ENCODE peak calls at places on chromosomes 2 and 18, in six cellular contexts. One of them, this sample, is unnamed.

GRCh38 chr18:8835556-8835955 is 130.2 kb downstream of the MTCL1 start:
- DNase-seq in Right ventricle myocardium superior: no peak
- DNase-seq in activated effector memory CD4-positive, alpha-beta T cell treated with Interleukin-2 at 50 U/mL for 16 hours: no peak
- DNase-seq in HFF-Myc: peak; percentile 21
- DNase-seq in NCI-H2081: no peak
- DNase-seq in thoracic aorta: no peak
- DNase-seq in this sample: no peak

GRCh38 chr2:54773838-54774237 is 50.4 kb downstream of the EML6 start:
- DNase-seq in activated effector memory CD4-positive, alpha-beta T cell treated with Interleukin-2 at 50 U/mL for 16 hours: no peak
- DNase-seq in NCI-H2081: no peak
- DNase-seq in thoracic aorta: no peak
- DNase-seq in HFF-Myc: no peak
- DNase-seq in Right ventricle myocardium superior: no peak
- DNase-seq in this sample: peak; percentile 16

GRCh38 chr2:170930132-170931109 is 1.4 kb downstream of the GORASP2 start:
- DNase-seq in Right ventricle myocardium superior: no peak
- DNase-seq in thoracic aorta: no peak
- DNase-seq in NCI-H2081: peak; percentile 83
- DNase-seq in activated effector memory CD4-positive, alpha-beta T cell treated with Interleukin-2 at 50 U/mL for 16 hours: peak; percentile 44
- DNase-seq in HFF-Myc: no peak
- DNase-seq in this sample: peak; percentile 83

GRCh38 chr2:240424341-240425235 is 10.9 kb upstream of the GPC1 start:
- DNase-seq in activated effector memory CD4-positive, alpha-beta T cell treated with Interleukin-2 at 50 U/mL for 16 hours: no peak
- DNase-seq in HFF-Myc: no peak
- DNase-seq in NCI-H2081: no peak
- DNase-seq in thoracic aorta: no peak
- DNase-seq in Right ventricle myocardium superior: peak; percentile 35
- DNase-seq in this sample: no peak

GRCh38 chr2:143579456-143579855 is 450.2 kb downstream of the ARHGAP15 start:
- DNase-seq in thoracic aorta: no peak
- DNase-seq in HFF-Myc: no peak
- DNase-seq in Right ventricle myocardium superior: no peak
- DNase-seq in NCI-H2081: no peak
- DNase-seq in activated effector memory CD4-positive, alpha-beta T cell treated with Interleukin-2 at 50 U/mL for 16 hours: no peak
- DNase-seq in this sample: no peak

GRCh38 chr2:196590286-196590685 is 49.2 kb upstream of the CCDC150 start:
- DNase-seq in thoracic aorta: no peak
- DNase-seq in Right ventricle myocardium superior: no peak
- DNase-seq in activated effector memory CD4-positive, alpha-beta T cell treated with Interleukin-2 at 50 U/mL for 16 hours: no peak
- DNase-seq in HFF-Myc: no peak
- DNase-seq in NCI-H2081: no peak
- DNase-seq in this sample: no peak

GRCh38 chr18:7177131-7177744 is 53.7 kb upstream of the LRRC30 start:
- DNase-seq in activated effector memory CD4-positive, alpha-beta T cell treated with Interleukin-2 at 50 U/mL for 16 hours: no peak
- DNase-seq in NCI-H2081: peak; percentile 67
- DNase-seq in Right ventricle myocardium superior: no peak
- DNase-seq in HFF-Myc: peak; percentile 38
- DNase-seq in thoracic aorta: no peak
- DNase-seq in this sample: peak; percentile 56

GRCh38 chr2:54639609-54640008 is 83.9 kb upstream of the EML6 start:
- DNase-seq in Right ventricle myocardium superior: no peak
- DNase-seq in activated effector memory CD4-positive, alpha-beta T cell treated with Interleukin-2 at 50 U/mL for 16 hours: no peak
- DNase-seq in HFF-Myc: no peak
- DNase-seq in NCI-H2081: no peak
- DNase-seq in thoracic aorta: no peak
- DNase-seq in this sample: no peak

GRCh38 chr2:37627715-37628114 is 43.7 kb downstream of the CDC42EP3 start:
- DNase-seq in HFF-Myc: no peak
- DNase-seq in activated effector memory CD4-positive, alpha-beta T cell treated with Interleukin-2 at 50 U/mL for 16 hours: no peak
- DNase-seq in Right ventricle myocardium superior: no peak
- DNase-seq in NCI-H2081: no peak
- DNase-seq in thoracic aorta: no peak
- DNase-seq in this sample: no peak

GRCh38 chr18:21162786-21163185 is 51.2 kb upstream of the ROCK1 start:
- DNase-seq in NCI-H2081: no peak
- DNase-seq in activated effector memory CD4-positive, alpha-beta T cell treated with Interleukin-2 at 50 U/mL for 16 hours: no peak
- DNase-seq in Right ventricle myocardium superior: no peak
- DNase-seq in thoracic aorta: no peak
- DNase-seq in HFF-Myc: no peak
- DNase-seq in this sample: no peak

GRCh38 chr2:16584824-16585546 is 80.6 kb downstream of the CYRIA start:
- DNase-seq in thoracic aorta: no peak
- DNase-seq in Right ventricle myocardium superior: no peak
- DNase-seq in NCI-H2081: no peak
- DNase-seq in HFF-Myc: no peak
- DNase-seq in activated effector memory CD4-positive, alpha-beta T cell treated with Interleukin-2 at 50 U/mL for 16 hours: no peak
- DNase-seq in this sample: no peak

GRCh38 chr18:79439201-79440023 is 43.7 kb downstream of the NFATC1 start:
- DNase-seq in Right ventricle myocardium superior: no peak
- DNase-seq in NCI-H2081: no peak
- DNase-seq in activated effector memory CD4-positive, alpha-beta T cell treated with Interleukin-2 at 50 U/mL for 16 hours: no peak
- DNase-seq in thoracic aorta: no peak
- DNase-seq in HFF-Myc: peak; percentile 46
- DNase-seq in this sample: no peak

GRCh38 chr2:218781691-218782528 is at the start of gene CYP27A1:
- DNase-seq in NCI-H2081: peak; percentile 44
- DNase-seq in HFF-Myc: no peak
- DNase-seq in thoracic aorta: no peak
- DNase-seq in Right ventricle myocardium superior: peak; percentile 77
- DNase-seq in activated effector memory CD4-positive, alpha-beta T cell treated with Interleukin-2 at 50 U/mL for 16 hours: no peak
- DNase-seq in this sample: no peak

GRCh38 chr18:3172081-3172480 is 47.7 kb downstream of the MYOM1 start:
- DNase-seq in thoracic aorta: no peak
- DNase-seq in activated effector memory CD4-positive, alpha-beta T cell treated with Interleukin-2 at 50 U/mL for 16 hours: no peak
- DNase-seq in HFF-Myc: no peak
- DNase-seq in NCI-H2081: no peak
- DNase-seq in Right ventricle myocardium superior: no peak
- DNase-seq in this sample: no peak

GRCh38 chr2:150876201-150877085 is 385.2 kb downstream of the RBM43 start:
- DNase-seq in thoracic aorta: no peak
- DNase-seq in Right ventricle myocardium superior: no peak
- DNase-seq in NCI-H2081: no peak
- DNase-seq in HFF-Myc: peak; percentile 14
- DNase-seq in activated effector memory CD4-positive, alpha-beta T cell treated with Interleukin-2 at 50 U/mL for 16 hours: no peak
- DNase-seq in this sample: no peak

GRCh38 chr18:13165636-13166423 is 52.7 kb upstream of the LDLRAD4 start:
- DNase-seq in NCI-H2081: no peak
- DNase-seq in thoracic aorta: no peak
- DNase-seq in activated effector memory CD4-positive, alpha-beta T cell treated with Interleukin-2 at 50 U/mL for 16 hours: no peak
- DNase-seq in HFF-Myc: no peak
- DNase-seq in Right ventricle myocardium superior: no peak
- DNase-seq in this sample: peak; percentile 30

GRCh38 chr18:7822435-7823425 is 255.6 kb downstream of the PTPRM start:
- DNase-seq in NCI-H2081: peak; percentile 48
- DNase-seq in thoracic aorta: no peak
- DNase-seq in activated effector memory CD4-positive, alpha-beta T cell treated with Interleukin-2 at 50 U/mL for 16 hours: no peak
- DNase-seq in HFF-Myc: no peak
- DNase-seq in Right ventricle myocardium superior: no peak
- DNase-seq in this sample: peak; percentile 22

GRCh38 chr2:215374642-215375466 is 61.0 kb downstream of the FN1 start:
- DNase-seq in thoracic aorta: no peak
- DNase-seq in NCI-H2081: no peak
- DNase-seq in HFF-Myc: no peak
- DNase-seq in activated effector memory CD4-positive, alpha-beta T cell treated with Interleukin-2 at 50 U/mL for 16 hours: no peak
- DNase-seq in Right ventricle myocardium superior: no peak
- DNase-seq in this sample: no peak

GRCh38 chr2:233965032-233965614 is 48.0 kb downstream of the TRPM8 start:
- DNase-seq in HFF-Myc: no peak
- DNase-seq in Right ventricle myocardium superior: no peak
- DNase-seq in NCI-H2081: no peak
- DNase-seq in activated effector memory CD4-positive, alpha-beta T cell treated with Interleukin-2 at 50 U/mL for 16 hours: no peak
- DNase-seq in thoracic aorta: no peak
- DNase-seq in this sample: peak; percentile 27

GRCh38 chr18:48543228-48543627 is 4.4 kb downstream of the CTIF start:
- DNase-seq in thoracic aorta: no peak
- DNase-seq in HFF-Myc: no peak
- DNase-seq in NCI-H2081: no peak
- DNase-seq in activated effector memory CD4-positive, alpha-beta T cell treated with Interleukin-2 at 50 U/mL for 16 hours: peak; percentile 16
- DNase-seq in Right ventricle myocardium superior: no peak
- DNase-seq in this sample: no peak

GRCh38 chr2:241925277-241925676 is 55.7 kb downstream of the RTP5 start:
- DNase-seq in activated effector memory CD4-positive, alpha-beta T cell treated with Interleukin-2 at 50 U/mL for 16 hours: no peak
- DNase-seq in HFF-Myc: no peak
- DNase-seq in Right ventricle myocardium superior: no peak
- DNase-seq in NCI-H2081: no peak
- DNase-seq in thoracic aorta: no peak
- DNase-seq in this sample: no peak